ENCODE peak calls at places on chromosome X, in seven cellular contexts. V is stomach, F is lower leg skin, E is thyroid gland, K is Peyer's patch, X is body of pancreas, A is A549. I is an unnamed sample.

GRCh38 chrX:123202523-123202922 is 18.4 kb downstream of the GRIA3 start:
- DNase-seq in V (no peak), F (no peak), E (no peak), K (no peak), X (no peak), A (no peak), I (no peak)

GRCh38 chrX:130915302-130915701 is 12.3 kb upstream of the ENOX2 start:
- DNase-seq in V (no peak), F (no peak), E (no peak), K (no peak), X (no peak), A (no peak), I (no peak)

GRCh38 chrX:123338240-123338639 is 154.2 kb downstream of the GRIA3 start:
- DNase-seq in V (no peak), F (no peak), E (no peak), K (no peak), X (no peak), A (no peak), I (no peak)

GRCh38 chrX:107602694-107603239 is 25.5 kb upstream of the PRPS1 start:
- DNase-seq in V (no peak), F (no peak), E (peak), K (no peak), X (no peak), A (no peak), I (no peak)

GRCh38 chrX:21658746-21659145 is 616 bp upstream of the KLHL34 start:
- DNase-seq in V (no peak), F (no peak), E (no peak), K (no peak), X (no peak), A (no peak), I (no peak)

GRCh38 chrX:10098235-10098819 is 58.4 kb upstream of the CLCN4 start:
- DNase-seq in V (no peak), F (no peak), E (no peak), K (peak), X (no peak), A (no peak), I (no peak)

GRCh38 chrX:41596586-41596985 is 92.2 kb upstream of the GPR34 start:
- DNase-seq in V (no peak), F (no peak), E (no peak), K (no peak), X (no peak), A (no peak), I (no peak)

GRCh38 chrX:13502590-13502989 is 66.8 kb upstream of the EGFL6 start:
- DNase-seq in V (no peak), F (no peak), E (no peak), K (no peak), X (no peak), A (no peak), I (no peak)

GRCh38 chrX:132146456-132146855 is 18.6 kb upstream of the FRMD7 start:
- DNase-seq in V (no peak), F (no peak), E (no peak), K (no peak), X (no peak), A (no peak), I (no peak)

GRCh38 chrX:47158781-47159180 is 13.8 kb downstream of the RBM10 start:
- DNase-seq in V (peak), F (no peak), E (no peak), K (no peak), X (no peak), A (no peak), I (no peak)

GRCh38 chrX:103520391-103520790 is 1.1 kb upstream of the RAB40A start:
- DNase-seq in V (no peak), F (no peak), E (no peak), K (no peak), X (no peak), A (no peak), I (no peak)

GRCh38 chrX:47250017-47250347 is 17.2 kb downstream of the USP11 start:
- DNase-seq in V (no peak), F (peak), E (no peak), K (no peak), X (no peak), A (no peak), I (no peak)

GRCh38 chrX:126994011-126994410 is 174.5 kb downstream of the PRR32 start:
- DNase-seq in V (no peak), F (no peak), E (peak), K (no peak), X (no peak), A (no peak), I (no peak)

GRCh38 chrX:153853902-153854267 is 23.5 kb upstream of the PDZD4 start:
- DNase-seq in V (peak), F (no peak), E (no peak), K (no peak), X (no peak), A (no peak), I (no peak)

GRCh38 chrX:9241427-9241826 is 207.5 kb upstream of the FAM9B start:
- DNase-seq in V (no peak), F (no peak), E (no peak), K (no peak), X (no peak), A (no peak), I (no peak)

GRCh38 chrX:48781705-48782104 is 4.7 kb upstream of the GATA1 start:
- DNase-seq in V (no peak), F (no peak), E (no peak), K (no peak), X (no peak), A (no peak), I (no peak)

GRCh38 chrX:47498411-47498810 is 15.4 kb upstream of the ZNF41 start:
- DNase-seq in V (no peak), F (no peak), E (no peak), K (no peak), X (no peak), A (no peak), I (no peak)

GRCh38 chrX:10216208-10216607 is 59.4 kb downstream of the CLCN4 start:
- DNase-seq in V (no peak), F (no peak), E (no peak), K (no peak), X (no peak), A (no peak), I (no peak)

GRCh38 chrX:16822723-16823122 is 36.5 kb downstream of the TXLNG start:
- DNase-seq in V (no peak), F (no peak), E (no peak), K (no peak), X (no peak), A (no peak), I (no peak)

GRCh38 chrX:50697691-50698090 is 116.3 kb downstream of the SHROOM4 start:
- DNase-seq in V (no peak), F (no peak), E (no peak), K (no peak), X (no peak), A (no peak), I (no peak)

GRCh38 chrX:45070116-45071007 is 130.3 kb downstream of the DIPK2B start:
- DNase-seq in V (no peak), F (no peak), E (no peak), K (no peak), X (no peak), A (peak), I (no peak)

GRCh38 chrX:11269996-11270395 is 23.2 kb upstream of the AMELX start:
- DNase-seq in V (no peak), F (no peak), E (no peak), K (no peak), X (no peak), A (no peak), I (no peak)

GRCh38 chrX:138128025-138128671 is 562.2 kb downstream of the ZIC3 start:
- DNase-seq in V (no peak), F (no peak), E (no peak), K (no peak), X (peak), A (peak), I (peak)

GRCh38 chrX:71198066-71198465 is 25.0 kb upstream of the GJB1 start:
- DNase-seq in V (no peak), F (no peak), E (no peak), K (peak), X (no peak), A (no peak), I (no peak)

GRCh38 chrX:119755981-119756533 is 2.3 kb upstream of the SOWAHD start:
- DNase-seq in V (peak), F (no peak), E (no peak), K (peak), X (no peak), A (no peak), I (no peak)

GRCh38 chrX:16137416-16138107 is 14.2 kb downstream of the GRPR start:
- DNase-seq in V (no peak), F (no peak), E (no peak), K (no peak), X (no peak), A (no peak), I (no peak)

GRCh38 chrX:14352511-14352910 is 176.8 kb upstream of the GLRA2 start:
- DNase-seq in V (no peak), F (no peak), E (no peak), K (no peak), X (no peak), A (no peak), I (no peak)

GRCh38 chrX:13345037-13345436 is 25.2 kb upstream of the ATXN3L start:
- DNase-seq in V (no peak), F (no peak), E (no peak), K (no peak), X (no peak), A (no peak), I (no peak)

GRCh38 chrX:50736651-50737050 is 77.3 kb downstream of the SHROOM4 start:
- DNase-seq in V (no peak), F (no peak), E (no peak), K (no peak), X (no peak), A (no peak), I (no peak)

GRCh38 chrX:147958316-147958715 is 22.8 kb upstream of the FMR1NB start:
- DNase-seq in V (no peak), F (no peak), E (no peak), K (no peak), X (no peak), A (no peak), I (no peak)

GRCh38 chrX:77493677-77494553 is 46.7 kb downstream of the FGF16 start:
- DNase-seq in V (no peak), F (no peak), E (no peak), K (no peak), X (no peak), A (peak), I (no peak)

GRCh38 chrX:105191878-105192277 is 28.6 kb downstream of the TEX13A start:
- DNase-seq in V (no peak), F (no peak), E (no peak), K (no peak), X (peak), A (peak), I (no peak)

GRCh38 chrX:13747836-13748235 is 13.3 kb downstream of the OFD1 start:
- DNase-seq in V (peak), F (no peak), E (peak), K (peak), X (peak), A (peak), I (no peak)

GRCh38 chrX:131840799-131841495 is 182.2 kb upstream of the STK26 start:
- DNase-seq in V (no peak), F (no peak), E (no peak), K (no peak), X (no peak), A (no peak), I (no peak)

GRCh38 chrX:120570201-120570600 is 9.4 kb upstream of the CUL4B start:
- DNase-seq in V (no peak), F (no peak), E (no peak), K (no peak), X (no peak), A (no peak), I (no peak)

GRCh38 chrX:69229436-69229835 is 64.2 kb upstream of the PJA1 start:
- DNase-seq in V (no peak), F (peak), E (no peak), K (no peak), X (no peak), A (no peak), I (no peak)

GRCh38 chrX:140701480-140701879 is 8.1 kb upstream of the LINC00632 start:
- DNase-seq in V (no peak), F (no peak), E (no peak), K (no peak), X (no peak), A (peak), I (peak)

GRCh38 chrX:41858161-41858775 is 65.1 kb downstream of the CASK start:
- DNase-seq in V (no peak), F (no peak), E (no peak), K (no peak), X (no peak), A (no peak), I (no peak)

GRCh38 chrX:36867143-36867542 is 141.0 kb upstream of the FAM47C start:
- DNase-seq in V (no peak), F (no peak), E (no peak), K (no peak), X (no peak), A (peak), I (peak)

GRCh38 chrX:156000361-156000926 is 2.9 kb downstream of the IL9R start:
- DNase-seq in V (no peak), F (peak), E (no peak), K (no peak), X (no peak), A (no peak), I (no peak)

GRCh38 chrX:156001001-156001666 is 3.6 kb downstream of the IL9R start:
- DNase-seq in V (no peak), F (peak), E (no peak), K (no peak), X (no peak), A (no peak), I (no peak)

GRCh38 chrX:156003486-156004185 is 6.1 kb downstream of the IL9R start:
- DNase-seq in V (no peak), F (peak), E (no peak), K (no peak), X (no peak), A (no peak), I (no peak)

GRCh38 chrX:156002517-156002916 is 5.0 kb downstream of the IL9R start:
- DNase-seq in V (no peak), F (peak), E (no peak), K (no peak), X (no peak), A (no peak), I (no peak)

DNA sequence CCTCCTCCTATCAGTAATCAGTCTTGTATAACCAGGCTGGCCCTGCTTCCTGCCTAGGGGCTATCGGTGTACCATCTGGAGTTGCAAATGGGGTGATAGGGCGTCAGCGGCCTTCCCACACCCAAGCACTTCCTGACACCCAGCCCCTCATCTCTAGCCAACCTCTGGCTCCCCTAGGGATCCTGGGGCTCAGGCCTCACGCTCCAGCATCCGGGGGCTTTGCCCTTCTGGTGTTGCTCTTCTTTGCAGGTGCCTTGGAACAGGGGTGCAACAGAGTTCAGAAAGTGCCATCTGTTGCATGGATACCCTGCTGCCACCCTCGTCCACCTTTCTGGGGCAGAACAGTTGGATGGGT is 4.1 kb downstream of the IL9R start:
- DNase-seq in V (no peak), F (peak), E (no peak), K (no peak), X (no peak), A (no peak), I (no peak)
- TF ChIP-seq POLR2A in V (no peak), F (no peak), E (no peak), K (no peak), X (no peak), A (no peak), I (no peak)

GRCh38 chrX:118226060-118226428 is 109.4 kb upstream of the KLHL13 start:
- DNase-seq in V (no peak), F (no peak), E (no peak), K (no peak), X (no peak), A (peak), I (no peak)
- TF ChIP-seq CTCF in V (no peak), F (no peak), E (no peak), K (no peak), X (peak), A (peak), I (peak)

GRCh38 chrX:40177489-40177888 is 79.7 kb upstream of the BCOR start:
- DNase-seq in V (no peak), F (no peak), E (no peak), K (no peak), X (no peak), A (no peak), I (no peak)
- TF ChIP-seq POLR2A in V (no peak), F (no peak), E (no peak), K (no peak), X (no peak), A (no peak), I (no peak)

DNA sequence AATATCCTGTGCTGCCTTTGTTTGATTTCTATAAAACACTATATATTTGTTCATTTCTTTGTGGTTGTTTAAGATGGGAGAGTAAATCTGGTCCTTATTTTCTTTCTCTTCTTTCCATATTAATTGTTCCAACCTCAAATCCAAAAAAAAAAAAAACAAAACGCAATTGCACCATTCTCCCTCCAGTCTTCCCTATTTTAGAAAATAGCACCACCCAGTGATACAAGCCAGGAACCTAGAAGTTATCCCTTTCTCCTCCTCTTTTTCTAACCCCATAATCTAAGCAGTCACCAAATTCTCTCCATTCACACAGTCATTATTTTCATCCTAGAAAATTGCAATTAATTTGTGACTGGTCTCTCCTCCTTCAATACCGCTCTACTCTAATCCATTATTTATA is 107.8 kb downstream of the GABRA3 start:
- DNase-seq in V (no peak), F (no peak), E (no peak), K (no peak), X (no peak), A (no peak), I (no peak)
- TF ChIP-seq CTCF in V (no peak), F (no peak), E (no peak), K (no peak), X (no peak), A (peak), I (no peak)

DNA sequence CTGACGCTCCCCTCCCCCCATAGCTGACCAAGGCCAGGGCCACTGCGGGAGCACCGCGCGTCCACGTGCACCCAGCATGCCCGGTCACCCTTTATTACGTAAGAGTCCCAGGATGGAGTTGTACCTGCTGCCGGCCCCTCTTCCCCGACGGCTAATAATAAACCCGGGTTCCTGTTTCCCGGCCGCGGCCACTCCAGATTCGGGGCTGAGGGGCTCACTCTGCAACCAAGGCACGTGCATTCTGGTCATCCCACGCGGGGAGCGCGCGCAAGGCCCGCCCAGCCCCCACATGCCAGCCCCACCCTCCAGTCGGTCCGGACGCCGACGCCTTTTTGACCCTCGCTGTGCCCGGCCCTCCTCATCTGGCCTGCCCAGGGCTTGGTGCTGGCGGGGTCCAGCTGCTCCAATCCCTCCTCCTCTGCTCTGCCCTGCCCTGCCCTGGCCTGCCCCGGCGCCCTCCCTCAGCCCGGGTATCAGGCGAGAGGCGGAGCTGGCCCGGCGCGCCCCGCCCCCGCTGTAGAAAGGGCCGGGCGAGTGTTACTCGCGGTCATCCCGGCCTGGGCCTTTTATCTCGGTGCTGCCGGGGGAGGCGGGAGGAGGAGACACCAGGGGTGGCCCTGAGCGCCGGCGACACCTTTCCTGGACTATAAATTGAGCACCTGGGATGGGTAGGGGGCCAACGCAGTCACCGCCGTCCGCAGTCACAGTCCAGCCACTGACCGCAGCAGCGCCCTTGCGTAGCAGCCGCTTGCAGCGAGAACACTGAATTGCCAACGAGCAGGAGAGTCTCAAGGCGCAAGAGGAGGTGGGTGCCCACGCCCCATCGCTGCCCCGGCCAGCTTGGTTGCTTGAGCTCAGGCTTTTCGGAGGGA is 2.6 kb downstream of the MID1IP1 start:
- DNase-seq in V (peak), F (peak), E (peak), K (peak), X (peak), A (peak), I (peak)
- TF ChIP-seq POLR2A in V (peak), F (no peak), E (no peak), K (peak), X (peak), A (peak), I (peak)

GRCh38 chrX:20594985-20595384 is 328.3 kb upstream of the RPS6KA3 start:
- DNase-seq in V (no peak), F (no peak), E (no peak), K (no peak), X (no peak), A (peak), I (no peak)
- TF ChIP-seq CTCF in V (no peak), F (no peak), E (no peak), K (no peak), X (no peak), A (no peak), I (no peak)

DNA sequence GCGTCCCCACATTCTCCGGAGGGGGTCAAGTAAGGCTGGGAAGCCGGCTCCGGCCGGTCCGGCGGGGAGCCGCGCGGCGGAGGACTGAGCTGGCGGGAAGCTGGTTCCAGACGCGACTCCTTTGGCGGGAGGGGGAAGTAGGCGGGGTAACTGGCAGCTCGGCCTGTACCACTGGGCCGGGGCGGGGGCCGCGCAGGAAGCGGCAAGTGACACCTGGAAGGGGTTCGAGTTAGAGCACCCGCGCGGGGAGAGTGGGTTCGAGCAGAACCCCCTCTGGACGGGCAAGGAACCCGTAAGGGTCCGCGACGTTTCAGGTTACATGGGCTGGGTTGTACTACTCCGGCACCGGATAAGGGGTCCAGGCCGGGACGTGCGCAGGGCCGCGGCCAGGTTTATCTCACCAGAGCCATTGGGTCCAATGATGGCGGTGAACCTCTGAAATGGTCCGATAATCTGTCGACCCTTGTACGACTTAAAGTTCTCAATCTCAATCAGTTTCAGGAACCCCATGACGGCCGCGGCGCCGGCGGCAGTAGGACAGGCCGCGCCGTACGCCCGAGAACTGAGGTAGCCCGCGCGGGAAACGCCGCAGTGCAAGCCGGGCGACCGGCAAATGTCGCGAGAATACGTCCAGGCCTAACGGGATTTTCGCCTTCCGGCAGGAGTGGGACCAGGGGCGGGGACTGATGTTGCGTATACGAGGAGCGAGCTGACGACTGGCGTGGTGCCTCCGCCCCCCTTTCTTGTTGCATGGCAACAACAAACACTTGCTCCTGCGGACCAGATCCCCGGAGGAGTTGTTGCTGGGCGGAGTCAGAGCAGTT is at the start of the genes RIBC1 and SMC1A:
- DNase-seq in V (peak), F (peak), E (peak), K (peak), X (peak), A (peak), I (peak)
- TF ChIP-seq POLR2A in V (peak), F (no peak), E (no peak), K (peak), X (peak), A (peak), I (peak)